ENCODE peak calls at places on chromosome 3, in eight cellular contexts. One of them, this sample, is unnamed.

GRCh38 chr3:53100818-53101466 is 29.3 kb downstream of the RFT1 start:
- DNase-seq in mucosa of gallbladder: no peak
- DNase-seq in H9: no peak
- DNase-seq in LHCN-M2: no peak
- DNase-seq in A549: no peak
- DNase-seq in lower leg skin: no peak
- DNase-seq in iPS-NIHi11: no peak
- DNase-seq in effector CD4-positive, alpha-beta T cell: no peak
- DNase-seq in this sample: no peak

GRCh38 chr3:129962600-129962999 is 11.9 kb upstream of the TRH start:
- DNase-seq in A549: no peak
- DNase-seq in iPS-NIHi11: no peak
- DNase-seq in H9: no peak
- DNase-seq in lower leg skin: no peak
- DNase-seq in effector CD4-positive, alpha-beta T cell: no peak
- DNase-seq in mucosa of gallbladder: no peak
- DNase-seq in LHCN-M2: no peak
- DNase-seq in this sample: no peak

GRCh38 chr3:14511971-14512943 is 27.9 kb downstream of the GRIP2 start:
- DNase-seq in LHCN-M2: no peak
- DNase-seq in iPS-NIHi11: no peak
- DNase-seq in effector CD4-positive, alpha-beta T cell: no peak
- DNase-seq in A549: no peak
- DNase-seq in mucosa of gallbladder: no peak
- DNase-seq in lower leg skin: no peak
- DNase-seq in H9: peak; percentile 22
- DNase-seq in this sample: no peak

GRCh38 chr3:132461544-132461943 is 44.2 kb downstream of the DNAJC13 start:
- DNase-seq in H9: no peak
- DNase-seq in A549: no peak
- DNase-seq in LHCN-M2: no peak
- DNase-seq in effector CD4-positive, alpha-beta T cell: no peak
- DNase-seq in iPS-NIHi11: no peak
- DNase-seq in lower leg skin: no peak
- DNase-seq in mucosa of gallbladder: no peak
- DNase-seq in this sample: no peak

GRCh38 chr3:190003730-190004129 is 117.0 kb downstream of the P3H2 start:
- DNase-seq in lower leg skin: no peak
- DNase-seq in mucosa of gallbladder: no peak
- DNase-seq in effector CD4-positive, alpha-beta T cell: no peak
- DNase-seq in A549: peak; percentile 71
- DNase-seq in iPS-NIHi11: no peak
- DNase-seq in LHCN-M2: peak; percentile 94
- DNase-seq in H9: no peak
- DNase-seq in this sample: peak; percentile 93

GRCh38 chr3:158395421-158395820 is 175.6 kb upstream of the MLF1 start:
- DNase-seq in lower leg skin: no peak
- DNase-seq in mucosa of gallbladder: no peak
- DNase-seq in H9: no peak
- DNase-seq in A549: no peak
- DNase-seq in effector CD4-positive, alpha-beta T cell: no peak
- DNase-seq in LHCN-M2: peak; percentile 6
- DNase-seq in iPS-NIHi11: no peak
- DNase-seq in this sample: no peak

GRCh38 chr3:111143-112069 is 85.2 kb upstream of the CHL1 start:
- DNase-seq in effector CD4-positive, alpha-beta T cell: no peak
- DNase-seq in H9: no peak
- DNase-seq in LHCN-M2: no peak
- DNase-seq in iPS-NIHi11: no peak
- DNase-seq in mucosa of gallbladder: no peak
- DNase-seq in A549: no peak
- DNase-seq in lower leg skin: peak; percentile 13
- DNase-seq in this sample: no peak

GRCh38 chr3:48194446-48195071 is 6.3 kb upstream of the CDC25A start:
- DNase-seq in lower leg skin: peak; percentile 51
- DNase-seq in H9: peak; percentile 84
- DNase-seq in iPS-NIHi11: peak; percentile 78
- DNase-seq in effector CD4-positive, alpha-beta T cell: no peak
- DNase-seq in LHCN-M2: peak; percentile 69
- DNase-seq in A549: peak; percentile 72
- DNase-seq in mucosa of gallbladder: peak; percentile 44
- DNase-seq in this sample: peak; percentile 58

GRCh38 chr3:188529228-188529627 is 375.3 kb downstream of the LPP start:
- DNase-seq in effector CD4-positive, alpha-beta T cell: no peak
- DNase-seq in LHCN-M2: no peak
- DNase-seq in iPS-NIHi11: no peak
- DNase-seq in mucosa of gallbladder: no peak
- DNase-seq in A549: no peak
- DNase-seq in lower leg skin: no peak
- DNase-seq in H9: no peak
- DNase-seq in this sample: no peak

GRCh38 chr3:15714448-15714847 is 83.3 kb downstream of the ANKRD28 start:
- DNase-seq in effector CD4-positive, alpha-beta T cell: no peak
- DNase-seq in LHCN-M2: no peak
- DNase-seq in A549: no peak
- DNase-seq in lower leg skin: no peak
- DNase-seq in iPS-NIHi11: no peak
- DNase-seq in mucosa of gallbladder: no peak
- DNase-seq in H9: no peak
- DNase-seq in this sample: no peak

GRCh38 chr3:42685891-42686820 is 819 bp downstream of the KLHL40 start:
- DNase-seq in LHCN-M2: no peak
- DNase-seq in lower leg skin: no peak
- DNase-seq in iPS-NIHi11: no peak
- DNase-seq in A549: no peak
- DNase-seq in mucosa of gallbladder: no peak
- DNase-seq in effector CD4-positive, alpha-beta T cell: no peak
- DNase-seq in H9: no peak
- DNase-seq in this sample: no peak